ENCODE peak calls at places on chromosomes 5 and 9, in six cellular contexts. Z is spleen, V is AG04449, R is dorsolateral prefrontal cortex, A is cerebellum, O is H1. B is an unnamed sample.

GRCh38 chr5:139709587-139710369 is 61.6 kb downstream of the CXXC5 start:
- DNase-seq in Z (peak), A (no peak), R (peak), O (peak), V (no peak), B (no peak)

GRCh38 chr9:98657897-98658296 is 50.8 kb downstream of the GABBR2 start:
- DNase-seq in V (peak), O (no peak), R (no peak), Z (no peak), A (no peak), B (no peak)

GRCh38 chr9:92754091-92754740 is 10.4 kb downstream of the BICD2 start:
- DNase-seq in O (no peak), Z (peak), A (no peak), R (no peak), V (no peak), B (no peak)

GRCh38 chr9:37229882-37230482 is 109.6 kb downstream of the ZCCHC7 start:
- DNase-seq in Z (no peak), V (no peak), O (no peak), A (no peak), R (no peak), B (peak)

GRCh38 chr9:15282567-15282966 is 24.4 kb downstream of the TTC39B start:
- DNase-seq in O (no peak), Z (no peak), V (no peak), R (no peak), A (no peak), B (no peak)

GRCh38 chr5:111997308-111998159 is 240.5 kb upstream of the NREP start:
- DNase-seq in O (no peak), Z (no peak), R (no peak), A (no peak), V (peak), B (no peak)

GRCh38 chr9:87441251-87441650 is 56.4 kb upstream of the DAPK1 start:
- DNase-seq in V (no peak), A (no peak), Z (no peak), O (no peak), R (no peak), B (no peak)

GRCh38 chr5:34483442-34484033 is 172.6 kb upstream of the RAI14 start:
- DNase-seq in V (no peak), R (no peak), A (no peak), O (no peak), Z (no peak), B (no peak)

GRCh38 chr5:107043665-107044064 is 627.1 kb downstream of the EFNA5 start:
- DNase-seq in A (no peak), Z (no peak), O (no peak), V (no peak), R (no peak), B (no peak)

GRCh38 chr9:93154293-93154903 is 20.3 kb upstream of the NINJ1 start:
- DNase-seq in Z (peak), A (no peak), O (peak), V (no peak), R (no peak), B (peak)

GRCh38 chr5:150350524-150351344 is 6.8 kb upstream of the TCOF1 start:
- DNase-seq in Z (peak), R (peak), O (peak), V (no peak), A (peak), B (peak)

GRCh38 chr9:83406901-83407300 is 131.3 kb downstream of the FRMD3 start:
- DNase-seq in A (no peak), V (no peak), O (no peak), Z (no peak), R (no peak), B (no peak)

GRCh38 chr9:7342229-7342628 is 457.3 kb downstream of the DMAC1 start:
- DNase-seq in Z (no peak), R (no peak), A (no peak), V (no peak), O (no peak), B (no peak)

GRCh38 chr9:92294297-92294676 is 790 bp upstream of the IARS1 start:
- DNase-seq in V (no peak), O (no peak), R (no peak), A (no peak), Z (peak), B (peak)

GRCh38 chr5:95822038-95822407 is 503 bp downstream of the GLRX start:
- DNase-seq in V (no peak), Z (peak), O (no peak), A (peak), R (no peak), B (no peak)

GRCh38 chr5:9408964-9409363 is 136.9 kb downstream of the SEMA5A start:
- DNase-seq in O (no peak), Z (no peak), A (no peak), R (no peak), V (no peak), B (no peak)

GRCh38 chr5:91074615-91075014 is 308.5 kb downstream of the ARRDC3 start:
- DNase-seq in V (peak), R (no peak), O (no peak), A (no peak), Z (no peak), B (no peak)

GRCh38 chr5:159581502-159582249 is 251.4 kb upstream of the IL12B start:
- DNase-seq in V (peak), O (no peak), A (peak), Z (no peak), R (no peak), B (peak)

GRCh38 chr9:34929506-34930102 is 28.5 kb upstream of the PHF24 start:
- DNase-seq in Z (no peak), V (no peak), R (peak), O (peak), A (peak), B (peak)

GRCh38 chr9:2727966-2728613 is 10.8 kb downstream of the KCNV2 start:
- DNase-seq in Z (no peak), O (no peak), A (peak), R (no peak), V (no peak), B (peak)

GRCh38 chr9:114304416-114305188 is 18.3 kb upstream of the ORM1 start:
- DNase-seq in O (peak), Z (peak), A (no peak), R (no peak), V (no peak), B (no peak)

GRCh38 chr9:91036826-91037510 is 235.3 kb downstream of the SYK start:
- DNase-seq in A (peak), O (peak), R (peak), V (peak), Z (peak), B (peak)

GRCh38 chr9:136658849-136659535 is 3.7 kb upstream of the EGFL7 start:
- DNase-seq in O (peak), V (no peak), A (no peak), R (no peak), Z (peak), B (no peak)